ENCODE peak calls at places on chromosomes 11 and 22, in seven cellular contexts. X is fibroblast of lung, F is iPS DF 6.9, T is neural progenitor cell, S is body of pancreas, L is OCI-LY7, G is aorta. W is an unnamed sample.

GRCh38 chr11:118621898-118622375 is 14.5 kb downstream of the PHLDB1 start:
- DNase-seq in F (no peak), X (no peak), L (no peak), T (no peak), G (no peak), S (no peak), W (no peak)

GRCh38 chr11:131522851-131523250 is 152.4 kb downstream of the NTM start:
- DNase-seq in G (no peak), X (peak; percentile 30), F (no peak), T (no peak), S (no peak), L (no peak), W (no peak)

GRCh38 chr11:687751-688150 is 7.3 kb downstream of the DEAF1 start:
- DNase-seq in F (no peak), L (no peak), S (no peak), T (no peak), X (no peak), G (no peak), W (no peak)

GRCh38 chr11:121575250-121575962 is 122.6 kb upstream of the SORL1-AS1 start:
- DNase-seq in F (no peak), S (peak; percentile 80), G (peak; percentile 88), X (peak; percentile 51), L (no peak), T (no peak), W (no peak)

GRCh38 chr11:35810045-35810444 is 133.8 kb upstream of the LDLRAD3 start:
- DNase-seq in G (no peak), X (no peak), T (no peak), L (no peak), S (no peak), F (no peak), W (no peak)

GRCh38 chr11:41394562-41395160 is 64.8 kb downstream of the LRRC4C start:
- DNase-seq in G (no peak), L (no peak), T (no peak), S (no peak), F (no peak), X (no peak), W (no peak)

GRCh38 chr11:45108070-45109064 is 38.1 kb upstream of the PRDM11 start:
- DNase-seq in X (no peak), S (no peak), F (no peak), L (no peak), T (no peak), G (no peak), W (no peak)

GRCh38 chr22:42933783-42934144 is 76.7 kb upstream of the ARFGAP3 start:
- DNase-seq in G (no peak), L (no peak), S (peak; percentile 68), T (no peak), X (peak; percentile 97), F (no peak), W (no peak)

GRCh38 chr22:37103696-37104452 is 5.6 kb downstream of the TMPRSS6 start:
- DNase-seq in S (no peak), G (no peak), X (no peak), T (no peak), L (no peak), F (no peak), W (no peak)

GRCh38 chr11:67627394-67627787 is 2.3 kb downstream of the NUDT8 start:
- DNase-seq in F (no peak), L (no peak), S (peak; percentile 1), T (no peak), G (no peak), X (no peak), W (no peak)

GRCh38 chr11:357582-357981 is 11.7 kb upstream of the B4GALNT4 start:
- DNase-seq in X (no peak), G (no peak), L (no peak), T (no peak), F (no peak), S (no peak), W (no peak)

GRCh38 chr11:24386551-24387404 is 110.1 kb upstream of the LUZP2 start:
- DNase-seq in G (no peak), X (peak; percentile 41), S (peak; percentile 2), L (no peak), T (peak; percentile 58), F (peak; percentile 27), W (no peak)

GRCh38 chr11:78192223-78192719 is 3.6 kb downstream of the USP35 start:
- DNase-seq in X (no peak), F (no peak), S (peak; percentile 93), L (no peak), G (peak; percentile 54), T (no peak), W (no peak)

GRCh38 chr22:17772249-17772962 is 1.9 kb downstream of the BID start:
- DNase-seq in S (no peak), X (peak; percentile 44), F (no peak), T (no peak), G (no peak), L (no peak), W (no peak)

GRCh38 chr22:23395476-23396361 is 184.4 kb downstream of the IGLL1 start:
- DNase-seq in G (peak; percentile 37), T (no peak), L (no peak), F (no peak), S (no peak), X (no peak), W (no peak)

GRCh38 chr11:44319552-44320288 is 9.8 kb upstream of the ALX4 start:
- DNase-seq in F (no peak), S (no peak), T (peak; percentile 70), G (no peak), L (no peak), X (no peak), W (no peak)

GRCh38 chr11:28636033-28636432 is 527.8 kb downstream of the METTL15 start:
- DNase-seq in T (no peak), L (no peak), G (no peak), F (no peak), S (no peak), X (no peak), W (no peak)

GRCh38 chr11:72686639-72687215 is 12.5 kb upstream of the PDE2A start:
- DNase-seq in T (no peak), F (no peak), L (no peak), G (no peak), X (no peak), S (no peak), W (no peak)

GRCh38 chr22:45968751-45969413 is 8.1 kb downstream of the WNT7B start:
- DNase-seq in F (no peak), T (no peak), L (no peak), G (no peak), S (no peak), X (peak; percentile 98), W (no peak)

GRCh38 chr11:101127348-101127698 is 2.3 kb downstream of the PGR start:
- DNase-seq in G (peak; percentile 56), T (peak; percentile 64), F (no peak), L (no peak), X (no peak), S (peak; percentile 3), W (no peak)

GRCh38 chr11:132312616-132313210 is 942.3 kb downstream of the NTM start:
- DNase-seq in F (peak; percentile 45), G (no peak), L (peak; percentile 5), X (peak; percentile 35), S (no peak), T (peak; percentile 70), W (no peak)

GRCh38 chr22:47448231-47449035 is 686.0 kb downstream of the TBC1D22A start:
- DNase-seq in F (no peak), L (no peak), G (no peak), S (no peak), T (no peak), X (no peak), W (no peak)
- H3K9me3 ChIP-seq in F (peaks cover 43% of the 10 kb centered on the region), L (peaks cover under 1% of the 10 kb centered on the region), G (no peaks in the 10 kb centered on the region), S (no peaks in the 10 kb centered on the region), T (peaks cover 5% of the 10 kb centered on the region), X (no peaks in the 10 kb centered on the region), W (no peaks in the 10 kb centered on the region)

DNA sequence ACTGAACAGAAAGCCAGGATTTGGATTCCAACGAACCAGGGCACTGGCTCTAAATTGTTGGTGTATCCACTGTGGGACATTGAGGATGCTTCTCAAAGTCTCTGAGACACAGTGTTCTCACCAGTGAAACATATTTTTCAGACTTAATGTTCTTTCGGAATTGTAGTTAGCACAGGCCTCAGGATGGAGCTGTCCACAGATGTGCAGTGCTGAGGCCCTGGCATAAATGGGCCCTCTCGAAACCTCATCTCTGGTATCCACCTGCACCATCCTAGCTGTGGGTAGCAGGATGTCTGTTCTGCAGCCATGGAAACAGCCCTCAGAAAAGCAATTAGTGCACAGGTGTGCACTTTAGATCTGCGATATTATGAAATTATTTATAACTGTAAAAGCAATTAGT is 656.8 kb downstream of the TBC1D22A start:
- DNase-seq in S (no peak), T (no peak), G (no peak), L (no peak), F (no peak), X (no peak), W (no peak)
- H3K9me3 ChIP-seq in S (no peaks in the 10 kb centered on the region), T (peaks cover 16% of the 10 kb centered on the region), G (peaks cover 3% of the 10 kb centered on the region), L (no peaks in the 10 kb centered on the region), F (peaks cover 27% of the 10 kb centered on the region), X (no peaks in the 10 kb centered on the region), W (no peaks in the 10 kb centered on the region)

GRCh38 chr11:74870485-74870884 is 78.4 kb downstream of the XRRA1 start:
- DNase-seq in L (peak; percentile 63), T (peak; percentile 56), F (no peak), X (peak; percentile 35), S (no peak), G (no peak), W (no peak)

GRCh38 chr11:74860743-74861142 is 88.1 kb downstream of the XRRA1 start:
- DNase-seq in X (no peak), F (no peak), G (no peak), T (no peak), S (no peak), L (no peak), W (no peak)

GRCh38 chr11:74863410-74863809 is 85.5 kb downstream of the XRRA1 start:
- DNase-seq in T (no peak), S (no peak), L (no peak), G (no peak), X (no peak), F (no peak), W (no peak)

GRCh38 chr11:74871037-74871436 is 77.9 kb downstream of the XRRA1 start:
- DNase-seq in G (no peak), T (no peak), X (no peak), F (no peak), S (no peak), L (peak; percentile 14), W (no peak)

DNA sequence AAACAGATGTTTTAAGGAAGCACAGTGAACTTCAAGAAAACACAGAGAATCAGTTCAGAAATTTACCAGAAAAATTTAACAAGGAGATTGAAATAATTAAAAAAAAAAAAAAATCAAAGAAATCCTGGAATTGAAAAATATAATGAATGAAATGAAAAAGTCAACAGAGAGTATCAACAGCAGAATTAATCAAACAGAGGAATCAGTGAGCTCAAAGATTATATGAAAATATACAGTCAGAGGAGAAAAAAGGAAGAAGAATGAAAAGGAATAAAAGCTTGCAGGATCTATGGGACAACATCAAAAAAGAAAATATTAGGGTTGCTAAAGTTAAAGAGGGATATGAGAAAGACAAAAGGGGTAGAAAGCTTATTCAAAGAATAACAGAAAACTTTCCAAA is 82.3 kb downstream of the XRRA1 start:
- DNase-seq in F (no peak), G (no peak), X (no peak), L (peak; percentile 11), S (no peak), T (no peak), W (no peak)
- H3K9me3 ChIP-seq in F (no peaks in the 10 kb centered on the region), G (peaks cover 36% of the 10 kb centered on the region), X (peaks cover 2% of the 10 kb centered on the region), L (peaks cover 38% of the 10 kb centered on the region), S (peaks cover 62% of the 10 kb centered on the region), T (peaks cover 33% of the 10 kb centered on the region), W (peaks cover 22% of the 10 kb centered on the region)

GRCh38 chr22:48639896-48640732 is 1187.6 kb downstream of the BRD1 start:
- DNase-seq in S (no peak), F (no peak), T (no peak), X (no peak), L (no peak), G (no peak), W (no peak)
- H3K9me3 ChIP-seq in S (no peaks in the 10 kb centered on the region), F (peaks cover 41% of the 10 kb centered on the region), T (no peaks in the 10 kb centered on the region), X (no peaks in the 10 kb centered on the region), L (no peaks in the 10 kb centered on the region), G (no peaks in the 10 kb centered on the region), W (no peaks in the 10 kb centered on the region)

W was measured in T-helper 17 cell.